ENCODE peak calls at places on chromosomes 7 and 10, in six cellular contexts. X, H, E, P, U and C are unnamed samples.

GRCh38 chr7:11655163-11655562 is 176.8 kb downstream of the THSD7A start:
- DNase-seq in U (no peak), H (no peak), E (no peak), X (no peak), P (no peak), C (no peak)

GRCh38 chr7:47819054-47819920 is 129.0 kb downstream of the PKD1L1 start:
- DNase-seq in P (peak; percentile 63), X (peak; percentile 23), H (peak; percentile 89), E (peak; percentile 71), U (peak; percentile 50), C (peak; percentile 93)

GRCh38 chr10:122490786-122491680 is 29.7 kb downstream of the HTRA1 start:
- DNase-seq in H (peak; percentile 70), U (no peak), E (no peak), P (no peak), X (no peak), C (no peak)

GRCh38 chr10:24811906-24812305 is 88.2 kb upstream of the ARHGAP21 start:
- DNase-seq in H (peak; percentile 83), X (no peak), U (peak; percentile 28), E (peak; percentile 17), P (no peak), C (no peak)

GRCh38 chr10:49000437-49001398 is 61.1 kb upstream of the LRRC18 start:
- DNase-seq in X (no peak), H (no peak), U (no peak), E (no peak), P (no peak), C (no peak)

GRCh38 chr10:71999360-72000072 is 35.3 kb downstream of the CHST3 start:
- DNase-seq in H (peak; percentile 96), E (peak; percentile 37), U (peak; percentile 85), P (no peak), X (no peak), C (peak; percentile 76)

GRCh38 chr7:41147651-41148360 is 555.1 kb downstream of the INHBA start:
- DNase-seq in X (no peak), E (peak; percentile 21), P (no peak), U (no peak), H (no peak), C (no peak)

GRCh38 chr7:1068656-1069055 is 19.3 kb upstream of the GPER1 start:
- DNase-seq in H (no peak), P (no peak), X (no peak), E (no peak), U (no peak), C (no peak)

GRCh38 chr10:62461120-62461519 is 87.0 kb downstream of the ZNF365 start:
- DNase-seq in E (no peak), U (no peak), H (no peak), X (no peak), P (no peak), C (no peak)

GRCh38 chr7:34823650-34824258 is 165.7 kb downstream of the NPSR1 start:
- DNase-seq in E (peak; percentile 67), X (no peak), U (peak; percentile 15), P (no peak), H (peak; percentile 59), C (peak; percentile 55)

GRCh38 chr7:43572516-43573049 is 10.3 kb upstream of the STK17A start:
- DNase-seq in H (no peak), X (peak; percentile 100), P (no peak), U (no peak), E (no peak), C (peak; percentile 52)

GRCh38 chr10:80539421-80539999 is 1.8 kb downstream of the SH2D4B start:
- DNase-seq in E (no peak), H (no peak), P (no peak), U (no peak), X (no peak), C (no peak)

GRCh38 chr10:17423641-17424186 is 30.7 kb downstream of the ST8SIA6 start:
- DNase-seq in E (peak; percentile 69), H (no peak), U (no peak), P (no peak), X (no peak), C (no peak)

GRCh38 chr10:71621783-71622526 is 97.6 kb downstream of the C10orf105 start:
- DNase-seq in P (no peak), X (no peak), H (no peak), E (peak; percentile 53), U (no peak), C (peak; percentile 74)

GRCh38 chr10:100504101-100504500 is 15.6 kb downstream of the SEC31B start:
- DNase-seq in X (no peak), E (no peak), U (no peak), H (no peak), P (no peak), C (no peak)

GRCh38 chr10:94006591-94007550 is 13.1 kb downstream of the PLCE1 start:
- DNase-seq in X (no peak), H (no peak), U (no peak), E (no peak), P (no peak), C (no peak)

GRCh38 chr10:17101257-17101909 is 28.2 kb downstream of the CUBN start:
- DNase-seq in P (no peak), H (no peak), X (no peak), U (no peak), E (no peak), C (no peak)

GRCh38 chr10:2882628-2883027 is 184.7 kb upstream of the PFKP start:
- DNase-seq in U (no peak), X (no peak), H (no peak), E (no peak), P (no peak), C (no peak)

GRCh38 chr7:99123571-99124033 is 20.3 kb downstream of the SMURF1 start:
- DNase-seq in P (no peak), U (no peak), E (no peak), X (no peak), H (no peak), C (no peak)

GRCh38 chr10:58784361-58784760 is 271.7 kb downstream of the BICC1 start:
- DNase-seq in U (no peak), X (no peak), P (no peak), H (no peak), E (no peak), C (no peak)

GRCh38 chr10:7121154-7121797 is 289.6 kb downstream of the SFMBT2 start:
- DNase-seq in X (no peak), H (peak; percentile 72), E (peak; percentile 75), U (peak; percentile 46), P (peak; percentile 60), C (peak; percentile 25)

GRCh38 chr7:102393467-102393866 is 2.7 kb upstream of the PRKRIP1 start:
- DNase-seq in E (no peak), U (no peak), H (no peak), P (no peak), X (no peak), C (no peak)

GRCh38 chr10:71270301-71270777 is 48.7 kb upstream of the SLC29A3 start:
- DNase-seq in H (peak; percentile 82), P (no peak), X (no peak), U (no peak), E (peak; percentile 90), C (peak; percentile 53)

DNA sequence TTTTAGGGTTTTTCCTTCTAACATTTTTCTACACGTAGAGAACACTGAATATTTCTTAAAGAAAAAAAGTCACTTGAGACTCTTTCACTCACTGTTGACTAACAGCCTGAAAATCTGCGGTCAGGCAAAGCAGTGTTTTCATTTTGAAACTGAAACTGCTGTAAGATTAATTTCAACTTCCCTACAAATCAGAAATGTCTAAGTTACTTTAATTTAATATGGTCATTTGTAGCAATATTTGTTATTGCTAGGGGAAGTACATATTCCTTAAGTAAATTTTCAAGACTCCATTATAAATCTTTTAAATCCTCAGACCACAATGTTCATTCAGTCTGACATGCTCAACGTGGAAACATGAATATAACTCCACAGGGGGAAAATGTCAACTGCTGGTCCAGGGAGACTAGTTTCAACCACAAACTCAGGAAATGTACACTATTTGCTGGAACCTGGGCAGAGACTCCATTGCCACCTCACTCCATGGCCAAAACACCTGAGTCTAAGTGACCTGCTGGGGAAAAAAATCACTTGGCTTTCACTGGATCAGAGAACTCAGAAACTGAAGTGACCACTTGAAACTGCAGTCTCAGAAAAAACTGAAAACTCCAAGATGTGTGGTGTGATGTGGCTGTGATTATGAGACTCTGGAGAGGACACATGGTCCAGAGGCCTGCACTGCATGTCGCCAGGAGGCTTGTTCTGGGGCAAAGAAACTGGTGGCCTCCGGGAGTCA is 161.2 kb downstream of the TAX1BP1 start:
- DNase-seq in U (no peak), E (no peak), X (no peak), H (no peak), P (no peak), C (no peak)
- H3K4me3 ChIP-seq in U (peak overlapping the region; percentile 47), E (no peak overlapping the region), X (peak overlapping the region; percentile 27), H (peak overlapping the region; percentile 40), P (peak overlapping the region; percentile 36), C (no peak overlapping the region)

DNA sequence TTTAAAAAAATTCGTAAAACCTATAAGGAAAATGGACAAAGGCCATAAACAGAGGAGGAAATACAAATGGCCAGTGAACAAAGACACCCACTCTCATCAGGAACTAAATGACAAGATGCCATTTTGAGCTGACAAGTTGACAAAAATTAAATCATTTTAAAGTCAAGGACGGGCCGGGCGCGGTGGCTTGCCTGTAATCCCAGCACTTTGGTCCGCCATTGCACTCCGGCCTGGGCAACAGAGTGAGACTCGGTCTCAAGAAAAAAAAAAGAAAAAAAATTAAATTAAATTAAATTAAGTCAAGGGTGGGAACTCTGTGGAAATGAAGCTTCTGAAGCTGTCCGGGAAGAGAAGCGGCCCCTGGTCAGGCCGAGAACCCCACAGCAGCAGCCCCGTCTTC is 1.2 kb upstream of the NOM1 start:
- DNase-seq in P (no peak), E (no peak), U (no peak), H (no peak), X (no peak), C (no peak)
- H3K4me3 ChIP-seq in P (peak overlapping the region; percentile 100), E (no peak overlapping the region), U (peak overlapping the region; percentile 89), H (peak overlapping the region; percentile 85), X (peak overlapping the region; percentile 59), C (no peak overlapping the region)

GRCh38 chr7:151126500-151127137 is 40.3 kb downstream of the AGAP3 start:
- DNase-seq in P (peak; percentile 61), U (no peak), E (peak; percentile 41), X (no peak), H (peak; percentile 57), C (no peak)

GRCh38 chr7:151124205-151124880 is 38.1 kb downstream of the AGAP3 start:
- DNase-seq in E (no peak), P (no peak), X (no peak), U (no peak), H (no peak), C (no peak)

GRCh38 chr7:151124899-151125399 is 38.7 kb downstream of the AGAP3 start:
- DNase-seq in P (no peak), X (no peak), H (peak; percentile 39), U (no peak), E (no peak), C (no peak)

GRCh38 chr7:151125459-151125834 is 39.2 kb downstream of the AGAP3 start:
- DNase-seq in U (peak; percentile 64), X (no peak), E (peak; percentile 93), P (peak; percentile 51), H (peak; percentile 86), C (no peak)

GRCh38 chr7:151125835-151126481 is 39.7 kb downstream of the AGAP3 start:
- DNase-seq in E (peak; percentile 80), X (no peak), H (peak; percentile 63), P (peak; percentile 39), U (no peak), C (no peak)
- H3K4me3 ChIP-seq in E (peak overlapping the region; percentile 54), X (peak overlapping the region; percentile 6), H (peak overlapping the region; percentile 47), P (peak overlapping the region; percentile 37), U (peak overlapping the region; percentile 69), C (no peak overlapping the region)

DNA sequence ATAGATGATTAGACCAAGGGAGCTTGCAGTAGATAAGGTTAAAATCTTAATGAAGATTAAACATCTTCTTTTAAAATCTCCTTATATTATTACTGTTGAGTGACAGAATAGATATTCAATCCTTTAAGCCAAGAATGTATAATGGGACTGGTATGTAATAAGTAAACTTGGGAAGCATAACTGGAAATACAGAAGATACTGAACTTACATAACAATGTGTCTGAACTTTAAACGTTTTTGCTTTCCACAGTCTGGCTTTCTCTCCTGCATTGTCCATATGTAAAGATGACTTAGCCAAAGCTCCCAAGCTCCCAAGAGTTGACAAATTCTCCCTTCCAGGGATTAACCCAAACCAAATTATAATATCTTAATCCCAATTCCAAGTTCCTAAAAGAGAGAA is 129.8 kb downstream of the KCND2 start:
- DNase-seq in H (no peak), X (no peak), U (no peak), P (no peak), E (no peak), C (no peak)
- H3K4me3 ChIP-seq in H (no peak overlapping the region), X (no peak overlapping the region), U (no peak overlapping the region), P (no peak overlapping the region), E (no peak overlapping the region), C (no peak overlapping the region)